ENCODE peak calls at places on chromosomes 4 and X, in four cellular contexts. X is K562, K is HCT116, E is HepG2. A is an unnamed sample.

GRCh38 chr4:6732441-6733357 is 16.7 kb downstream of the BLOC1S4 start:
- DNase-seq in E (peak), K (peak), X (peak), A (no peak)

GRCh38 chr4:152643153-152644035 is 36.4 kb downstream of the TMEM154 start:
- DNase-seq in E (no peak), K (no peak), X (no peak), A (no peak)

GRCh38 chrX:40245411-40246140 is 147.8 kb upstream of the BCOR start:
- DNase-seq in K (no peak), E (no peak), X (no peak), A (no peak)

GRCh38 chr4:83639849-83640493 is 104.1 kb downstream of the GPAT3 start:
- DNase-seq in K (peak), X (peak), E (peak), A (peak)

GRCh38 chrX:2159858-2160257 is 340.9 kb downstream of the DHRSX start:
- DNase-seq in X (no peak), K (no peak), E (no peak), A (no peak)

GRCh38 chr4:15778191-15778741 is at the start of gene CD38:
- DNase-seq in X (no peak), E (no peak), K (no peak), A (peak)

GRCh38 chrX:20620301-20620700 is 353.6 kb upstream of the RPS6KA3 start:
- DNase-seq in E (no peak), K (peak), X (no peak), A (no peak)

GRCh38 chrX:108437789-108438623 is at the start of gene COL4A6:
- DNase-seq in E (peak), X (peak), K (no peak), A (peak)

GRCh38 chrX:43958529-43958928 is 14.7 kb downstream of the NDP start:
- DNase-seq in X (peak), E (peak), K (peak), A (no peak)

GRCh38 chrX:115449742-115450141 is 111.2 kb upstream of the PLS3 start:
- DNase-seq in X (no peak), E (peak), K (no peak), A (no peak)

GRCh38 chr4:141900841-141901240 is 264.5 kb downstream of the IL15 start:
- DNase-seq in X (no peak), K (no peak), E (no peak), A (no peak)

GRCh38 chr4:4443821-4444220 is 56.9 kb downstream of the NSG1 start:
- DNase-seq in X (peak), E (no peak), K (no peak), A (no peak)

GRCh38 chrX:10666102-10666501 is 45.7 kb upstream of the MID1 start:
- DNase-seq in E (no peak), K (no peak), X (no peak), A (no peak)

GRCh38 chrX:16465081-16465876 is 184.7 kb upstream of the S100G start:
- DNase-seq in K (no peak), X (no peak), E (no peak), A (no peak)

GRCh38 chr4:173547889-173548288 is 17.9 kb upstream of the HAND2 start:
- DNase-seq in K (no peak), E (no peak), X (no peak), A (no peak)

GRCh38 chrX:130393451-130394074 is 8.1 kb upstream of the GPR119 start:
- DNase-seq in E (peak), K (peak), X (no peak), A (peak)

GRCh38 chr4:73740353-73740778 is at the start of gene CXCL8:
- DNase-seq in E (peak), X (peak), K (peak), A (no peak)

GRCh38 chr4:8775751-8776355 is 95.8 kb downstream of the HMX1 start:
- DNase-seq in X (no peak), K (no peak), E (no peak), A (no peak)

GRCh38 chrX:119374736-119375135 is 24.4 kb upstream of the SLC25A43 start:
- DNase-seq in E (no peak), K (no peak), X (no peak), A (no peak)
- TF ChIP-seq ATF3 in E (no peak), K (no peak), X (no peak), A (no peak)

GRCh38 chr4:158535130-158535614 is 13.5 kb downstream of the RXFP1 start:
- DNase-seq in E (no peak), X (no peak), K (peak), A (no peak)
- TF ChIP-seq ATF3 in E (no peak), X (no peak), K (no peak), A (no peak)

DNA sequence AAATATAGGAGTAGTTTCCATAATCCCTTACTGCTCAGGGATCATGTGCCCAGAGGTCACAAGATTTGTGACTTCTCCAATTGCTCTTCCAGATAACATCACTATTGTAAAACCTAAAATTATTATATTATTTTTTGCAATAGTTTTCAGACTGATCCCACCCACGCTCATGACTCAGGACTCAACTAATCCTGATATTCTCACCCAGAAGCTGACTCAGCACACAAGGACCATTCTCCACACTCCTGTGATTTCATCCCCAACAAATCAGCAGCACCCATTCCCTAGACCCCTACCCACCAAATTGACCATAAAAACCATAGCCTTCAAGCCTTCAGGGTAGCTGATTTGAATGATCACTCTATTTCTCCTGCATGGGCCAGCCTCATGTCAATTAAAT is 24.0 kb upstream of the RPL34 start:
- DNase-seq in X (no peak), E (no peak), K (no peak), A (no peak)
- TF ChIP-seq ATF3 in X (no peak), E (no peak), K (no peak), A (no peak)

GRCh38 chr4:25090516-25090915 is 59.8 kb upstream of the LGI2 start:
- DNase-seq in E (no peak), X (no peak), K (no peak), A (no peak)

GRCh38 chr4:25095756-25096552 is 64.3 kb downstream of the SEPSECS start:
- DNase-seq in X (no peak), E (no peak), K (no peak), A (no peak)

GRCh38 chr4:25088342-25088952 is 57.7 kb upstream of the LGI2 start:
- DNase-seq in K (no peak), E (no peak), X (peak), A (no peak)

GRCh38 chr4:25089058-25089763 is 58.5 kb upstream of the LGI2 start:
- DNase-seq in E (no peak), X (peak), K (no peak), A (no peak)

DNA sequence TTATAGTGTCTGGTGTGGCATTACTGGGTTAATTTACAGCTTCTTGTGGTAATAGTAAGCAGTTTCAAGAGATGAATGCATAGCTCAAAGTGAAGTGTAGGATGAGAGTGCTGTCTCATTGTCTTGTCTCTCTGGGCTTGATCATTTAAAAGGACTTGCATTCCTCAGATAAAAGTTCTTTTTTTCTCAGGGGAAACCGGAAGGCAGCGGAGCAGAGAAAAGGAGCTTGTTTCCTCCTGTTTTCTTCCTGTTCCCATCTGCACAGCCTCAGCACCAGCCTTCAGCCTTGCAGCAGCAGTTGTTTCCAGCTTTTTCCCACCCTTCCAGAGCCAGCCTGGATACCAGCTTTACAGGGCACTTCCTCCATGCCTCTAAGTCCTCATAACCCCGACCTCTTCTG is 61.4 kb upstream of the LGI2 start:
- DNase-seq in X (no peak), K (no peak), E (no peak), A (no peak)
- TF ChIP-seq ATF3 in X (no peak), K (no peak), E (no peak), A (no peak)